ENCODE peak calls at places on chromosomes 16 and 17, in four cellular contexts. One of them, this sample, is unnamed.

GRCh38 chr16:64920211-64920610 is 201.7 kb downstream of the CDH11 start:
- DNase-seq in HCT116: no peak
- DNase-seq in H1: no peak
- DNase-seq in endothelial cell of umbilical vein: no peak
- DNase-seq in this sample: no peak

GRCh38 chr17:48505788-48506187 is 25.0 kb downstream of the HOXB1 start:
- DNase-seq in HCT116: peak
- DNase-seq in H1: no peak
- DNase-seq in endothelial cell of umbilical vein: peak
- DNase-seq in this sample: no peak

GRCh38 chr16:59047114-59047513 is 313.0 kb upstream of the GOT2 start:
- DNase-seq in HCT116: no peak
- DNase-seq in H1: no peak
- DNase-seq in endothelial cell of umbilical vein: peak
- DNase-seq in this sample: no peak

GRCh38 chr16:69520800-69521602 is 44.8 kb upstream of the NFAT5 start:
- DNase-seq in HCT116: no peak
- DNase-seq in H1: no peak
- DNase-seq in endothelial cell of umbilical vein: no peak
- DNase-seq in this sample: no peak

GRCh38 chr17:45335721-45336120 is 18.9 kb upstream of the MAP3K14 start:
- DNase-seq in HCT116: no peak
- DNase-seq in H1: no peak
- DNase-seq in endothelial cell of umbilical vein: no peak
- DNase-seq in this sample: no peak

GRCh38 chr17:77377836-77378235 is 237.1 kb downstream of the SEC14L1 start:
- DNase-seq in HCT116: no peak
- DNase-seq in H1: no peak
- DNase-seq in endothelial cell of umbilical vein: no peak
- DNase-seq in this sample: no peak

GRCh38 chr17:15289285-15290185 is 24.4 kb upstream of the PMP22 start:
- DNase-seq in HCT116: no peak
- DNase-seq in H1: no peak
- DNase-seq in endothelial cell of umbilical vein: peak
- DNase-seq in this sample: no peak

GRCh38 chr17:7929158-7930029 is at the start of gene KCNAB3:
- DNase-seq in HCT116: no peak
- DNase-seq in H1: no peak
- DNase-seq in endothelial cell of umbilical vein: peak
- DNase-seq in this sample: no peak

GRCh38 chr17:50783193-50783660 is 15.9 kb upstream of the ANKRD40CL start:
- DNase-seq in HCT116: peak
- DNase-seq in H1: peak
- DNase-seq in endothelial cell of umbilical vein: peak
- DNase-seq in this sample: peak
- TF ChIP-seq POLR2AphosphoS5 in HCT116: no peak
- TF ChIP-seq POLR2AphosphoS5 in H1: no peak
- TF ChIP-seq POLR2AphosphoS5 in endothelial cell of umbilical vein: no peak
- TF ChIP-seq POLR2AphosphoS5 in this sample: no peak

GRCh38 chr16:86508028-86508946 is 2.0 kb upstream of the FOXF1 start:
- DNase-seq in HCT116: no peak
- DNase-seq in H1: no peak
- DNase-seq in endothelial cell of umbilical vein: no peak
- DNase-seq in this sample: no peak
- TF ChIP-seq EZH2 in HCT116: no peak
- TF ChIP-seq EZH2 in H1: peak
- TF ChIP-seq EZH2 in endothelial cell of umbilical vein: peak
- TF ChIP-seq EZH2 in this sample: no peak

DNA sequence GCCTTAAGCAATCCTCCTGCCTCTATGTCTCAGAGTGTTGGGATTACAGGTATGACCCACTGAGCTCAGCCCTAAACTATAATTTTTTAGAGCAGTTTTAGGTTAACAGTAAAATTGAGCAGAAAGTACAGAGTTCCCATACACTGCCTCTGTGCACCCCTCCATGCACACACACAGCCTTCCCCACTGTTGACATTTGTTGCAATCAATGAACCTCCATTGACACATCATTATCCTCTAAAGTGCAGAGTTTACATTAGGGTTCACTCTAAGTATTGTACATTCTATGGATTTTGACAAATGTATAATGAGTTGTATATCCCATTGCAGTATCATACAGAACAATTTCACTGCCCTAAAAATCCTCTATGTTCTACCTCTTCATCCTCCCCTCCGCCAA is 35.0 kb downstream of the NGFR start:
- DNase-seq in HCT116: no peak
- DNase-seq in H1: no peak
- DNase-seq in endothelial cell of umbilical vein: no peak
- DNase-seq in this sample: no peak
- TF ChIP-seq POLR2AphosphoS5 in HCT116: no peak
- TF ChIP-seq POLR2AphosphoS5 in H1: no peak
- TF ChIP-seq POLR2AphosphoS5 in endothelial cell of umbilical vein: no peak
- TF ChIP-seq POLR2AphosphoS5 in this sample: no peak

GRCh38 chr16:1131378-1131994 is 21.4 kb upstream of the CACNA1H start:
- DNase-seq in HCT116: no peak
- DNase-seq in H1: no peak
- DNase-seq in endothelial cell of umbilical vein: no peak
- DNase-seq in this sample: no peak
- TF ChIP-seq EZH2 in HCT116: no peak
- TF ChIP-seq EZH2 in H1: no peak
- TF ChIP-seq EZH2 in endothelial cell of umbilical vein: no peak
- TF ChIP-seq EZH2 in this sample: no peak

DNA sequence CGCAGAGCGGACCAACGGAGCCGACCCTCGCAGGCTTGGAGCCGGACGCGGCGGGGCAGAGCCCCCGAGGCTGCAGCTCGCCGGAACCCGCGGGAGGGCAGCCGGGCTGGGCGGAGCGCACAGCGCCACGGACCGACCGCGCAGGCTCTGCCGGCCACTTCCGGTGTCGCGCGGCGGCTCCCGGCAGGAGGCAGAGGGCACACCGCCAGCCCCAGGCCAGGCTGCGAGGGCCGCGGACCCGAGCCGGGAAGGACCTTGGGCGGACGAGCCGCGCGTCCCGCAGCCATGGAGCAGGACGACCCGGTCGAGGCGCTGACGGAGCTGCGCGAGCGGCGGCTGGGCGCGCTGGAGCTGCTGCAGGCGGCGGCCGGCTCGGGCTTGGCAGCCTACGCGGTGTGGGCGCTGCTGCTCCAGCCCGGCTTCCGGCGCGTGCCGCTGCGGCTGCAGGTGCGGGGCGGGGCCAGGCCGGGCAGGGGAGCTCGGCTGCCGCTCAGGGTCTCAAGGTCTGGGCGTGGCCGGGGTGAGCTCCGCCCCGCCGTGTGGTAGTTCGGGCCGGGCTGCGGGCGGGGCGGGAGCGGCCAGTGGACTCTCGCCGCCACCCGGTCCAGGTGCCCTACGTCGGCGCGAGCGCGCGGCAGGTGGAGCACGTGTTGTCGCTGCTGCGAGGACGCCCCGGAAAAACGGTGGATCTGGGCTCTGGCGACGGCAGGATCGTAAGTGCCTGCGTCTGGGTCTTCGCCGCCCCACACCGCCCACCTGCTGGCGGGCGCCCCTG is at the start of gene ANTKMT:
- DNase-seq in HCT116: no peak
- DNase-seq in H1: no peak
- DNase-seq in endothelial cell of umbilical vein: peak
- DNase-seq in this sample: no peak
- TF ChIP-seq POLR2AphosphoS5 in HCT116: peak
- TF ChIP-seq POLR2AphosphoS5 in H1: peak
- TF ChIP-seq POLR2AphosphoS5 in endothelial cell of umbilical vein: peak
- TF ChIP-seq POLR2AphosphoS5 in this sample: no peak

DNA sequence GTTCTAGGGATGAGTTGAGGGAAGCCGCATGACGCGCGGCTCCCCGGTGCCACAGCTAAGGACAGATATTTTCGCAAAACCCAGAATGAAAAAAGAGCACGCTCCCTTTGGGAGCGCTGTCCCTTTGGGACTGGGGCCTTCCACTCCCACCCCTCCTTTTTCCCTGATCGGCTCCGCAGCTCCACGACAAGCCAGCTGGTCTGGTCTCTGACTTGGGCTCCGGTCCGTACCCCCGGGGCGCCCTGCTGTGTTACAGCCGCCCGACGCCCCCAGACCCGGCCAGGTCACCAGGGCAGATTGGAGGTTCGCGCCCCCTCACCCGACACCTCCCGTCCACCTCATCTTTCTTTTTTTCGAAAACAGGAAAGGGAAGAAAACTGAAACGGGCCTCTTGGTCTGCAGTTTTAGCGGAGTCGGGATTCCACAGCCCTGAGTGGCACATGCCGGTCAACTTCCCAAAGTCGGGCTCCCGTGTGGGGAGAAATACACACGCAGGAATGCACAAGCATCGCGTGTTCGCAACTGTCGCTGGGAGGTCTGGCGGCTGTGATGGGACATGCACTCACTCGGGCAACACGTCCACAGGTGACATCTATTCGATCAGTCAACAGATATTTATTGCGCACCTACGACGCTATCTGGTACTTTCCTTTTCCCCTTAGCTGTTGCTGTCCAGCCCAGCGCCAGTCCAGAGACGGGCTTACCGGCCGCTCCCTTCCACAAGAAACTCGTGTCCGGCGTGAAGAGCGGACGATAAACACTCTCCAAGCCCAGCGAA is 3.9 kb upstream of the SOX9 start:
- DNase-seq in HCT116: no peak
- DNase-seq in H1: no peak
- DNase-seq in endothelial cell of umbilical vein: no peak
- DNase-seq in this sample: no peak
- TF ChIP-seq EZH2 in HCT116: no peak
- TF ChIP-seq EZH2 in H1: peak
- TF ChIP-seq EZH2 in endothelial cell of umbilical vein: peak
- TF ChIP-seq EZH2 in this sample: no peak

GRCh38 chr17:79007504-79008381 is 1.8 kb downstream of the CANT1 start:
- DNase-seq in HCT116: no peak
- DNase-seq in H1: no peak
- DNase-seq in endothelial cell of umbilical vein: no peak
- DNase-seq in this sample: no peak

GRCh38 chr17:79011451-79012147 is 2.0 kb upstream of the CANT1 start:
- DNase-seq in HCT116: peak
- DNase-seq in H1: no peak
- DNase-seq in endothelial cell of umbilical vein: peak
- DNase-seq in this sample: no peak

GRCh38 chr17:79010304-79010646 is 711 bp upstream of the CANT1 start:
- DNase-seq in HCT116: no peak
- DNase-seq in H1: no peak
- DNase-seq in endothelial cell of umbilical vein: no peak
- DNase-seq in this sample: no peak

GRCh38 chr17:79008666-79009387 is 737 bp downstream of the CANT1 start:
- DNase-seq in HCT116: no peak
- DNase-seq in H1: no peak
- DNase-seq in endothelial cell of umbilical vein: no peak
- DNase-seq in this sample: no peak

GRCh38 chr17:79009397-79010303 is at the start of gene CANT1:
- DNase-seq in HCT116: peak
- DNase-seq in H1: peak
- DNase-seq in endothelial cell of umbilical vein: peak
- DNase-seq in this sample: no peak
- TF ChIP-seq POLR2AphosphoS5 in HCT116: peak
- TF ChIP-seq POLR2AphosphoS5 in H1: peak
- TF ChIP-seq POLR2AphosphoS5 in endothelial cell of umbilical vein: peak
- TF ChIP-seq POLR2AphosphoS5 in this sample: peak

GRCh38 chr17:79800325-79801155 is 3.7 kb upstream of the CBX8 start:
- DNase-seq in HCT116: peak
- DNase-seq in H1: no peak
- DNase-seq in endothelial cell of umbilical vein: no peak
- DNase-seq in this sample: no peak
- TF ChIP-seq EZH2 in HCT116: no peak
- TF ChIP-seq EZH2 in H1: no peak
- TF ChIP-seq EZH2 in endothelial cell of umbilical vein: no peak
- TF ChIP-seq EZH2 in this sample: no peak

DNA sequence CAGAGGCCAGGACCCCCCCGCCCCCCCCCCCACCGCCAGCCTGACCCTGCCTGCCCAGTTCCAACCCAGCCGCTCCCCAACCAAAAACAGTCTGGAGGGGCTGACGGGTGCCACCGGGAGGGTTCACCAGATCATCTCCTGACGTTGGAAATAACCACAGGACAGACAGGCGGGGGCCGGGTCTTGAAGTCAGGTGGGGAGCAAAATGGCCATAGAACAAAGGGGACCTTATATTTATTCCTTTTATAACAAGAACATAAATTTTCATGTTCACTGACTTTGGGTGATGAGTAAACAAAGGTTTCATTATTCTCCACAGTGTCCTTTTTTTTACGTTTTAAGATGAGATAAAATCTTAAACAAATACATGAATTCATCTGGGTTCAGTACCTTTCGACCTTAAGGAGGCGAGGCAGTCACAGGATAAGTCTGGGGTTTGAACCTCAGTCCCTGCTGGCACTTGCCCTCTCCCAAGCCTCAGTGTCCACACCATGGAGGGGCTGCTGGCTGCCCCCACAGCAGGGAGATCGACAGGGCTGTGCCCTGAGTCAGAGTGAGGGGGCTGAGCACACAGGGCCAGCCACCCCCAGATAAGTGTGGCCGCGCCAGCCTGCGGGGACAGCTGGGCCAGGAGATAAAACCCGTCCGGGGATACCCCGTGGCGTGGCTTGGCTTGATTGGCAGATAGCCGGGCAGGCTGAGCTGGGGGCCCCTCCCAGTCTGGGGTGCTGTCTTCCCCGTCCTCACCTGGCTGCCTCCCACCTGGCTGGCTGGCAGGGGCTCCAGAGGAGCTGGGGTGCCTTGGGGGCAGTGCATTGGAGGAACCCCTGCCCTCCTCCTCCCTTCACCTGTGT is 15.0 kb downstream of the SLC7A5 start:
- DNase-seq in HCT116: no peak
- DNase-seq in H1: no peak
- DNase-seq in endothelial cell of umbilical vein: no peak
- DNase-seq in this sample: no peak
- TF ChIP-seq POLR2AphosphoS5 in HCT116: peak
- TF ChIP-seq POLR2AphosphoS5 in H1: no peak
- TF ChIP-seq POLR2AphosphoS5 in endothelial cell of umbilical vein: no peak
- TF ChIP-seq POLR2AphosphoS5 in this sample: no peak